ENCODE peak calls at places on chromosomes 7 and 10, in seven cellular contexts. S, C, A, W, K, M and D are unnamed samples.

GRCh38 chr10:89384474-89385324 is 6.8 kb downstream of the IFIT1B start:
- DNase-seq in C (no peak), M (no peak), W (no peak), K (no peak), A (no peak), S (no peak), D (no peak)

GRCh38 chr7:140645166-140645565 is 4.6 kb upstream of the DENND2A start:
- DNase-seq in C (no peak), W (no peak), A (no peak), M (no peak), S (peak; percentile 63), K (peak; percentile 76), D (no peak)

GRCh38 chr7:143458263-143458662 is 15.0 kb downstream of the TAS2R60 start:
- DNase-seq in C (no peak), W (no peak), K (no peak), M (no peak), S (no peak), A (peak; percentile 57), D (no peak)

GRCh38 chr7:139115104-139115503 is 5.6 kb upstream of the ZC3HAV1 start:
- DNase-seq in S (no peak), K (no peak), W (no peak), C (no peak), A (no peak), M (no peak), D (no peak)

GRCh38 chr10:2938869-2939268 is 128.5 kb upstream of the PFKP start:
- DNase-seq in W (no peak), C (peak; percentile 6), S (peak; percentile 34), M (no peak), A (peak; percentile 21), K (no peak), D (no peak)

GRCh38 chr10:75137533-75138438 is 26.3 kb downstream of the SAMD8 start:
- DNase-seq in M (no peak), S (peak; percentile 17), A (peak; percentile 72), C (peak; percentile 60), W (peak; percentile 20), K (no peak), D (no peak)

GRCh38 chr7:103297837-103298179 is 573 bp downstream of the PMPCB start:
- DNase-seq in M (no peak), K (no peak), S (peak; percentile 5), C (no peak), A (no peak), W (no peak), D (no peak)

GRCh38 chr7:23234569-23235296 is 11.8 kb upstream of the GPNMB start:
- DNase-seq in K (no peak), W (no peak), C (no peak), S (no peak), M (no peak), A (no peak), D (no peak)

GRCh38 chr10:110141185-110141584 is 66.2 kb upstream of the MXI1 start:
- DNase-seq in S (no peak), W (no peak), M (no peak), K (no peak), C (peak; percentile 44), A (peak; percentile 21), D (no peak)

GRCh38 chr10:128080231-128080630 is 46.0 kb downstream of the MKI67 start:
- DNase-seq in C (no peak), K (peak; percentile 19), S (no peak), A (no peak), M (no peak), W (no peak), D (no peak)
- H4K8ac ChIP-seq in C (no peak overlapping the region), K (no peak overlapping the region), S (no peak overlapping the region), A (no peak overlapping the region), M (no peak overlapping the region), W (no peak overlapping the region), D (no peak overlapping the region)

GRCh38 chr7:99447943-99448342 is 9.2 kb downstream of the CPSF4 start:
- DNase-seq in S (no peak), W (peak; percentile 22), A (no peak), C (no peak), K (no peak), M (no peak), D (no peak)

GRCh38 chr7:99446096-99446495 is 7.4 kb downstream of the CPSF4 start:
- DNase-seq in K (no peak), A (no peak), S (no peak), W (no peak), M (no peak), C (no peak), D (no peak)

GRCh38 chr7:99451936-99452335 is 13.2 kb downstream of the CPSF4 start:
- DNase-seq in A (no peak), M (no peak), K (no peak), W (no peak), S (no peak), C (no peak), D (no peak)

GRCh38 chr7:99452541-99452940 is 13.4 kb downstream of the ATP5MF start:
- DNase-seq in A (no peak), K (no peak), S (no peak), W (no peak), M (no peak), C (no peak), D (no peak)

GRCh38 chr7:99448855-99449254 is 10.1 kb downstream of the CPSF4 start:
- DNase-seq in K (no peak), W (no peak), A (no peak), C (no peak), M (no peak), S (no peak), D (no peak)
- H4K8ac ChIP-seq in K (no peak overlapping the region), W (no peak overlapping the region), A (no peak overlapping the region), C (no peak overlapping the region), M (no peak overlapping the region), S (no peak overlapping the region), D (no peak overlapping the region)

GRCh38 chr10:124539935-124540641 is 78.5 kb downstream of the LHPP start:
- DNase-seq in S (peak; percentile 61), A (peak; percentile 18), W (no peak), M (peak; percentile 25), K (peak; percentile 78), C (peak; percentile 43), D (peak; percentile 57)
- H4K8ac ChIP-seq in S (no peak overlapping the region), A (no peak overlapping the region), W (no peak overlapping the region), M (no peak overlapping the region), K (no peak overlapping the region), C (no peak overlapping the region), D (peak overlapping the region; percentile 93)

GRCh38 chr7:29592866-29593265 is 29.2 kb downstream of the PRR15 start:
- DNase-seq in K (no peak), M (no peak), S (no peak), W (no peak), C (no peak), A (no peak), D (no peak)

GRCh38 chr7:29597266-29597665 is 33.6 kb downstream of the PRR15 start:
- DNase-seq in K (no peak), S (no peak), M (no peak), C (no peak), A (no peak), W (no peak), D (no peak)

GRCh38 chr7:29588900-29589696 is 25.5 kb downstream of the PRR15 start:
- DNase-seq in C (peak; percentile 30), S (peak; percentile 63), A (peak; percentile 22), W (peak; percentile 23), K (peak; percentile 66), M (no peak), D (no peak)

GRCh38 chr7:29596593-29597178 is 33.1 kb downstream of the PRR15 start:
- DNase-seq in A (no peak), M (no peak), S (no peak), K (no peak), W (peak; percentile 20), C (no peak), D (no peak)

DNA sequence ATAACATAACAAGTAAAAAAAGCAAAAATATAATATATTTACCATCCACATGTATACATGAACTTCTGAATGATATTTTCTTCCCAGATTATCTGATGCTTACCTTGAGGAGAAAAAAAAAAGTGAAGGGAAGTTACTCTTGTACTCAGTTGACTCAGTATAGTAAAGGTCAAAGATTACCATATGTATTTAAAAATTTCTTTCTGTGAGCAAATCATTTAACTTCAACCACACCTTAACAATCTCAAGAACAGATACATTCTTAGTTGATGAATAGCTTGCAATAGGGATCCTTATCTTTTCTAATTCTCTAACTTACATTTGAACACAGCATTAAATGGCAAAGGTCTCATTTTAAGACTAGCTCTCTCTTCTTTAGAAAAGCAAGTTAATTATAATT is 29.8 kb downstream of the PRR15 start:
- DNase-seq in W (no peak), C (no peak), S (no peak), K (no peak), A (no peak), M (no peak), D (no peak)
- H4K8ac ChIP-seq in W (no peak overlapping the region), C (no peak overlapping the region), S (no peak overlapping the region), K (no peak overlapping the region), A (no peak overlapping the region), M (no peak overlapping the region), D (no peak overlapping the region)

GRCh38 chr7:131670401-131670800 is 114.0 kb upstream of the PODXL start:
- DNase-seq in S (no peak), A (no peak), M (no peak), W (no peak), K (no peak), C (no peak), D (no peak)

GRCh38 chr7:131665021-131665420 is 108.6 kb upstream of the PODXL start:
- DNase-seq in W (no peak), K (no peak), M (no peak), A (no peak), C (no peak), S (no peak), D (no peak)

GRCh38 chr7:131664570-131664969 is 108.1 kb upstream of the PODXL start:
- DNase-seq in S (no peak), K (no peak), C (no peak), A (no peak), M (no peak), W (no peak), D (no peak)

GRCh38 chr7:131667699-131668098 is 111.3 kb upstream of the PODXL start:
- DNase-seq in K (no peak), A (no peak), C (no peak), W (no peak), M (no peak), S (no peak), D (no peak)
- H4K8ac ChIP-seq in K (no peak overlapping the region), A (no peak overlapping the region), C (no peak overlapping the region), W (no peak overlapping the region), M (no peak overlapping the region), S (no peak overlapping the region), D (no peak overlapping the region)